ENCODE peak calls at places on chromosomes 13 and 19, in four cellular contexts. One of them, this sample, is unnamed.

GRCh38 chr19:5964816-5965565 is 12.9 kb downstream of the RANBP3 start:
- DNase-seq in K562: no peak
- DNase-seq in GM12891: no peak
- DNase-seq in GM12878: no peak
- DNase-seq in this sample: no peak

GRCh38 chr13:60267498-60268202 is 103.9 kb upstream of the DIAPH3 start:
- DNase-seq in K562: no peak
- DNase-seq in GM12891: no peak
- DNase-seq in GM12878: no peak
- DNase-seq in this sample: no peak

GRCh38 chr13:112703935-112704633 is 14.2 kb downstream of the ATP11A start:
- DNase-seq in K562: peak; percentile 38
- DNase-seq in GM12891: no peak
- DNase-seq in GM12878: no peak
- DNase-seq in this sample: no peak

GRCh38 chr13:101757446-101758039 is 305.1 kb downstream of the ITGBL1 start:
- DNase-seq in K562: no peak
- DNase-seq in GM12891: peak; percentile 13
- DNase-seq in GM12878: no peak
- DNase-seq in this sample: no peak

GRCh38 chr19:45346449-45346848 is 5.9 kb downstream of the KLC3 start:
- DNase-seq in K562: peak; percentile 53
- DNase-seq in GM12891: no peak
- DNase-seq in GM12878: no peak
- DNase-seq in this sample: no peak

GRCh38 chr13:47117268-47117667 is 220.4 kb upstream of the HTR2A start:
- DNase-seq in K562: peak; percentile 7
- DNase-seq in GM12891: no peak
- DNase-seq in GM12878: no peak
- DNase-seq in this sample: no peak

GRCh38 chr19:56983804-56984203 is 136.0 kb upstream of the USP29 start:
- DNase-seq in K562: no peak
- DNase-seq in GM12891: no peak
- DNase-seq in GM12878: no peak
- DNase-seq in this sample: no peak

GRCh38 chr13:20814224-20814910 is 40.6 kb upstream of the EEF1AKMT1 start:
- DNase-seq in K562: no peak
- DNase-seq in GM12891: no peak
- DNase-seq in GM12878: no peak
- DNase-seq in this sample: no peak

GRCh38 chr19:43751466-43752220 is 3.1 kb downstream of the SMG9 start:
- DNase-seq in K562: no peak
- DNase-seq in GM12891: no peak
- DNase-seq in GM12878: no peak
- DNase-seq in this sample: no peak

GRCh38 chr19:46579286-46579944 is 21.7 kb upstream of the CALM3 start:
- DNase-seq in K562: no peak
- DNase-seq in GM12891: no peak
- DNase-seq in GM12878: no peak
- DNase-seq in this sample: no peak

GRCh38 chr13:28657784-28658538 is 969 bp upstream of the POMP start:
- DNase-seq in K562: no peak
- DNase-seq in GM12891: no peak
- DNase-seq in GM12878: peak; percentile 51
- DNase-seq in this sample: peak; percentile 35

GRCh38 chr19:56053596-56053995 is 67.0 kb downstream of the NLRP5 start:
- DNase-seq in K562: no peak
- DNase-seq in GM12891: no peak
- DNase-seq in GM12878: no peak
- DNase-seq in this sample: no peak

GRCh38 chr19:13579388-13580060 is 73.2 kb upstream of the CACNA1A start:
- DNase-seq in K562: peak; percentile 36
- DNase-seq in GM12891: no peak
- DNase-seq in GM12878: no peak
- DNase-seq in this sample: no peak

GRCh38 chr19:18141031-18141430 is 11.9 kb upstream of the PIK3R2 start:
- DNase-seq in K562: no peak
- DNase-seq in GM12891: no peak
- DNase-seq in GM12878: no peak
- DNase-seq in this sample: no peak

GRCh38 chr13:61187471-61187870 is 228.2 kb downstream of the PCDH20 start:
- DNase-seq in K562: no peak
- DNase-seq in GM12891: no peak
- DNase-seq in GM12878: no peak
- DNase-seq in this sample: no peak

GRCh38 chr13:47831265-47831664 is 169.8 kb downstream of the SUCLA2 start:
- DNase-seq in K562: no peak
- DNase-seq in GM12891: no peak
- DNase-seq in GM12878: no peak
- DNase-seq in this sample: no peak

GRCh38 chr13:112756511-112756966 is 66.7 kb downstream of the ATP11A start:
- DNase-seq in K562: no peak
- DNase-seq in GM12891: no peak
- DNase-seq in GM12878: no peak
- DNase-seq in this sample: no peak

GRCh38 chr19:16014923-16015804 is 61.1 kb upstream of the TPM4 start:
- DNase-seq in K562: no peak
- DNase-seq in GM12891: no peak
- DNase-seq in GM12878: no peak
- DNase-seq in this sample: no peak

GRCh38 chr19:45144431-45145269 is 16.1 kb downstream of the NKPD1 start:
- DNase-seq in K562: no peak
- DNase-seq in GM12891: no peak
- DNase-seq in GM12878: no peak
- DNase-seq in this sample: no peak

GRCh38 chr19:48874309-48875135 is 2.3 kb downstream of the PPP1R15A start:
- DNase-seq in K562: peak; percentile 52
- DNase-seq in GM12891: no peak
- DNase-seq in GM12878: no peak
- DNase-seq in this sample: peak; percentile 88

GRCh38 chr19:49875801-49876421 is 1.2 kb downstream of the AKT1S1 start:
- DNase-seq in K562: peak; percentile 59
- DNase-seq in GM12891: no peak
- DNase-seq in GM12878: no peak
- DNase-seq in this sample: peak; percentile 55

GRCh38 chr19:29098863-29099481 is 114.0 kb downstream of the UQCRFS1 start:
- DNase-seq in K562: no peak
- DNase-seq in GM12891: no peak
- DNase-seq in GM12878: no peak
- DNase-seq in this sample: no peak

GRCh38 chr13:43537124-43537523 is 249.6 kb downstream of the ENOX1 start:
- DNase-seq in K562: no peak
- DNase-seq in GM12891: no peak
- DNase-seq in GM12878: no peak
- DNase-seq in this sample: no peak

GRCh38 chr19:12217332-12217731 is 54.4 kb downstream of the ZNF136 start:
- DNase-seq in K562: no peak
- DNase-seq in GM12891: no peak
- DNase-seq in GM12878: no peak
- DNase-seq in this sample: no peak

GRCh38 chr19:40143612-40144011 is 47.6 kb upstream of the MAP3K10 start:
- DNase-seq in K562: no peak
- DNase-seq in GM12891: no peak
- DNase-seq in GM12878: no peak
- DNase-seq in this sample: peak; percentile 21

GRCh38 chr13:33258437-33259193 is 26.9 kb downstream of the STARD13 start:
- DNase-seq in K562: no peak
- DNase-seq in GM12891: no peak
- DNase-seq in GM12878: no peak
- DNase-seq in this sample: no peak

GRCh38 chr13:112204376-112204775 is 137.4 kb downstream of the SOX1 start:
- DNase-seq in K562: no peak
- DNase-seq in GM12891: no peak
- DNase-seq in GM12878: no peak
- DNase-seq in this sample: no peak

GRCh38 chr13:73171926-73172325 is 113.1 kb downstream of the KLF5 start:
- DNase-seq in K562: no peak
- DNase-seq in GM12891: no peak
- DNase-seq in GM12878: no peak
- DNase-seq in this sample: no peak

GRCh38 chr19:48461651-48461981 is 6.2 kb downstream of the KCNJ14 start:
- DNase-seq in K562: no peak
- DNase-seq in GM12891: no peak
- DNase-seq in GM12878: no peak
- DNase-seq in this sample: no peak

GRCh38 chr19:14006085-14006765 is at the start of gene RFX1:
- DNase-seq in K562: peak; percentile 79
- DNase-seq in GM12891: peak; percentile 73
- DNase-seq in GM12878: peak; percentile 99
- DNase-seq in this sample: peak; percentile 99

GRCh38 chr19:35544110-35544802 is 1.2 kb upstream of the TMEM147 start:
- DNase-seq in K562: no peak
- DNase-seq in GM12891: no peak
- DNase-seq in GM12878: no peak
- DNase-seq in this sample: no peak

GRCh38 chr13:111046590-111047141 is 68.4 kb upstream of the ARHGEF7 start:
- DNase-seq in K562: peak; percentile 31
- DNase-seq in GM12891: no peak
- DNase-seq in GM12878: peak; percentile 36
- DNase-seq in this sample: no peak
- TF ChIP-seq SPI1 in K562: no peak
- TF ChIP-seq SPI1 in GM12891: no peak
- TF ChIP-seq SPI1 in GM12878: no peak
- TF ChIP-seq SPI1 in this sample: no peak

GRCh38 chr13:80572867-80573266 is 231.9 kb upstream of the SPRY2 start:
- DNase-seq in K562: no peak
- DNase-seq in GM12891: no peak
- DNase-seq in GM12878: no peak
- DNase-seq in this sample: no peak

GRCh38 chr13:80574113-80574512 is 233.2 kb upstream of the SPRY2 start:
- DNase-seq in K562: no peak
- DNase-seq in GM12891: no peak
- DNase-seq in GM12878: no peak
- DNase-seq in this sample: no peak

GRCh38 chr13:80577285-80577684 is 236.4 kb upstream of the SPRY2 start:
- DNase-seq in K562: no peak
- DNase-seq in GM12891: no peak
- DNase-seq in GM12878: no peak
- DNase-seq in this sample: no peak

GRCh38 chr13:80572308-80572676 is 231.4 kb upstream of the SPRY2 start:
- DNase-seq in K562: no peak
- DNase-seq in GM12891: no peak
- DNase-seq in GM12878: no peak
- DNase-seq in this sample: no peak

DNA sequence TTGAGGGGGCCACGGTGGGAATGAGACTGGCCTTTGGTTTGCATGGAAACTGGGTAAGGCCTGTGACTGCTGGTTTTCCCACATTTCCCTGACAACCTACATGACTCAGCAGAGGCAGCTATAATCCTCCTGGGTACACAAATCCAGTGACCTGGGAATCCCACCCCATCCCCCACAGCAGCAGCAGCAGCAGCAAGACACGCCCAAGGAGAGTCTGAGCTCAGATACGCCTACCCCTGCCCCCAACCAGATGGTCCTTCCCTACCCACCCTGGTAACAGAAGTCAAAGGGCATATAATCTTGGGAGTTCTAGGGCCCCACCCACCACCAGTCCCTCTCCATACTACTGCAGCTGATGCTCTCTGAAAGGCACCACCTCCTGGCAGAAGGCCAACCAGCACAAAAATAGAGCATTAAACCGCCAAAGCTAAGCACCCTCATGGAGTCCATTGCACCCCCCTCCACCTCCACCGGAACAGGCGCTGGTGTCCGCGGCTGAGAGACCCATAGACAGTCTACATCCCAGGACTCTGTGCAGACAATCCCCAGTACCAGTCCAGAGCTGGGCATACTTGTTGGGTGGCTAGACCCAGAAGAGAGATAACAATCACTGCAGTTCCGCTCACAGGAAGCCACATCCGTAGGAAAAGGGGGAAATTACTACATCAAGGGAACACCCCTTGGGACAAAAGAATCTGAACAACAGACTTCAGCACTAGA is 237.2 kb upstream of the SPRY2 start:
- DNase-seq in K562: no peak
- DNase-seq in GM12891: no peak
- DNase-seq in GM12878: no peak
- DNase-seq in this sample: no peak
- TF ChIP-seq SPI1 in K562: no peak
- TF ChIP-seq SPI1 in GM12891: no peak
- TF ChIP-seq SPI1 in GM12878: no peak
- TF ChIP-seq SPI1 in this sample: no peak

GRCh38 chr19:23482829-23483228 is 87.6 kb upstream of the ZNF91 start:
- DNase-seq in K562: no peak
- DNase-seq in GM12891: no peak
- DNase-seq in GM12878: no peak
- DNase-seq in this sample: no peak
- TF ChIP-seq SPI1 in K562: no peak
- TF ChIP-seq SPI1 in GM12891: no peak
- TF ChIP-seq SPI1 in GM12878: no peak
- TF ChIP-seq SPI1 in this sample: no peak

GRCh38 chr13:66952507-66952906 is 277.6 kb downstream of the PCDH9 start:
- DNase-seq in K562: no peak
- DNase-seq in GM12891: no peak
- DNase-seq in GM12878: no peak
- DNase-seq in this sample: no peak

GRCh38 chr13:66948910-66949309 is 281.2 kb downstream of the PCDH9 start:
- DNase-seq in K562: no peak
- DNase-seq in GM12891: no peak
- DNase-seq in GM12878: no peak
- DNase-seq in this sample: no peak

GRCh38 chr13:66951426-66951825 is 278.7 kb downstream of the PCDH9 start:
- DNase-seq in K562: no peak
- DNase-seq in GM12891: no peak
- DNase-seq in GM12878: no peak
- DNase-seq in this sample: no peak

GRCh38 chr13:66950666-66951065 is 279.5 kb downstream of the PCDH9 start:
- DNase-seq in K562: no peak
- DNase-seq in GM12891: no peak
- DNase-seq in GM12878: no peak
- DNase-seq in this sample: no peak
- TF ChIP-seq SPI1 in K562: no peak
- TF ChIP-seq SPI1 in GM12891: no peak
- TF ChIP-seq SPI1 in GM12878: no peak
- TF ChIP-seq SPI1 in this sample: no peak

DNA sequence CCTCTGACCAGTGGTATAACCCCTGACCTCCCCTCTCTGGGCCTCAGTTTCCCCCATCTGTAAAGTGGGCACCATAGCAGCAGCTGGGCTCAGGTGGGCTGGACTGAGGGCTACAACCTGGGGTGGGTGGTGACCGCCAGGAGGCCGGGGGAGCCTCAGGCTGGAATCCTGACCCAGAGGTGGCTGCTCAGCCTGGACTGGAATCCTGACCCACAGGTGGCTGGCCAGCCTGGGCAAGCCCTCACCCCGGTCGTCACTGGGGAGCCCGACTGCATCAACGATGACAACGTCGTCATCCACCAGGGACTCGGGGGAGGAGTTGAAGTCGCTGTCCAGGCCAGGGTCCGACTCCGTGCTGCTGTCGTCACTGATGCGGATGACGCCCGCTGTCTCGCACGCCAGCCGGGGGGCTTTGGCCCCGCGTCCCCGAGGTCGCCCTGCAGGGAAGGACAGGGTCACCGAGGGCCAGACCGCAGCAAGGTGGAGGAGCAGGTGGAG is 10.2 kb downstream of the GPX4 start:
- DNase-seq in K562: no peak
- DNase-seq in GM12891: no peak
- DNase-seq in GM12878: no peak
- DNase-seq in this sample: no peak
- TF ChIP-seq SPI1 in K562: no peak
- TF ChIP-seq SPI1 in GM12891: no peak
- TF ChIP-seq SPI1 in GM12878: no peak
- TF ChIP-seq SPI1 in this sample: no peak

GRCh38 chr13:39201075-39201630 is 162.9 kb downstream of the NHLRC3 start:
- DNase-seq in K562: no peak
- DNase-seq in GM12891: no peak
- DNase-seq in GM12878: no peak
- DNase-seq in this sample: no peak
- TF ChIP-seq SPI1 in K562: no peak
- TF ChIP-seq SPI1 in GM12891: no peak
- TF ChIP-seq SPI1 in GM12878: no peak
- TF ChIP-seq SPI1 in this sample: no peak

This sample was measured in HL-60.